ENCODE peak calls at places on chromosome 19, in ten cellular contexts. J is CD8-positive, alpha-beta memory T cell; M is anterior cingulate cortex; E is GM20000; O is aorta; I is NCI-H2081; D is ureter; R is hepatocyte; Z is activated gamma-delta T cell treated with anti-CD3 and anti-CD28 coated beads, Interleukin-2, amount 50 U/mL, for 16 hours; Q is left colon. W is an unnamed sample.

GRCh38 chr19:48770223-48770622 is 14.9 kb downstream of the FGF21 start:
- DNase-seq in E (no peak), Q (no peak), Z (no peak), M (no peak), O (no peak), R (no peak), I (no peak), D (no peak), J (no peak), W (peak)

GRCh38 chr19:11849264-11849615 is 714 bp downstream of the ZNF439 start:
- DNase-seq in R (no peak), O (no peak), E (peak), M (no peak), Z (no peak), Q (no peak), D (no peak), I (no peak), J (no peak), W (no peak)

GRCh38 chr19:1811942-1812425 is at the start of gene ATP8B3:
- DNase-seq in M (no peak), Z (peak), J (peak), E (peak), I (no peak), R (no peak), O (no peak), Q (no peak), D (no peak), W (no peak)

GRCh38 chr19:55377356-55378131 is 918 bp downstream of the TMEM190 start:
- DNase-seq in Q (no peak), I (no peak), D (no peak), Z (no peak), O (no peak), J (no peak), R (no peak), E (no peak), M (no peak), W (no peak)

GRCh38 chr19:29397748-29398147 is 128.0 kb upstream of the VSTM2B start:
- DNase-seq in R (no peak), Z (no peak), M (no peak), D (peak), J (no peak), I (no peak), O (no peak), E (no peak), Q (no peak), W (no peak)

GRCh38 chr19:19381007-19381926 is 24.2 kb upstream of the GATAD2A start:
- DNase-seq in M (no peak), J (peak), O (no peak), Q (peak), E (no peak), R (no peak), D (no peak), I (no peak), Z (no peak), W (no peak)

GRCh38 chr19:18098891-18099622 is 1.5 kb downstream of the MAST3 start:
- DNase-seq in I (no peak), Z (no peak), R (peak), J (peak), D (no peak), Q (no peak), E (peak), M (no peak), O (no peak), W (no peak)

GRCh38 chr19:49553451-49554271 is 25.9 kb downstream of the RCN3 start:
- DNase-seq in Z (peak), D (no peak), J (peak), Q (peak), I (no peak), R (peak), E (no peak), M (no peak), O (no peak), W (peak)

GRCh38 chr19:31392514-31392913 is 43.3 kb upstream of the TSHZ3 start:
- DNase-seq in Q (no peak), I (no peak), D (no peak), E (no peak), M (no peak), R (no peak), J (no peak), Z (no peak), O (no peak), W (peak)

GRCh38 chr19:34481861-34482379 is 362 bp downstream of the WTIP start:
- DNase-seq in M (no peak), D (no peak), J (no peak), Q (no peak), I (no peak), O (no peak), Z (no peak), R (no peak), E (peak), W (peak)

GRCh38 chr19:42255766-42256750 is 1.1 kb upstream of the ERF start:
- DNase-seq in R (peak), Q (no peak), E (no peak), I (no peak), D (no peak), O (no peak), J (peak), Z (no peak), M (peak), W (peak)